ENCODE peak calls at places on chromosome 6, in six cellular contexts. Y is IMR-90, C is H1, G is H9, V is mesenchymal stem cell, P is trophoblast cell. E is an unnamed sample.
A peak's percentile ranks its signal among the peaks of the same experiment; 100 is the strongest.

GRCh38 chr6:45651301-45651700 is 273.6 kb upstream of the SUPT3H start:
- DNase-seq in Y (no peak), C (no peak), G (no peak), V (no peak), P (no peak), E (no peak)

GRCh38 chr6:5083813-5084191 is 1.3 kb upstream of the PPP1R3G start:
- DNase-seq in Y (no peak), C (no peak), G (no peak), V (no peak), P (no peak), E (no peak)

GRCh38 chr6:12150812-12151432 is 138.8 kb downstream of the HIVEP1 start:
- DNase-seq in Y (no peak), C (peak; percentile 67), G (peak; percentile 63), V (peak; percentile 21), P (no peak), E (no peak)

GRCh38 chr6:47308674-47309325 is 905 bp downstream of the TNFRSF21 start:
- DNase-seq in Y (peak; percentile 19), C (peak; percentile 77), G (peak; percentile 46), V (peak; percentile 41), P (no peak), E (peak; percentile 37)

GRCh38 chr6:12865782-12866181 is 149.2 kb downstream of the PHACTR1 start:
- DNase-seq in Y (no peak), C (no peak), G (no peak), V (no peak), P (no peak), E (no peak)

GRCh38 chr6:125153541-125154183 is at the start of gene TPD52L1:
- DNase-seq in Y (peak; percentile 60), C (peak; percentile 86), G (peak; percentile 89), V (peak; percentile 65), P (peak; percentile 81), E (peak; percentile 48)

GRCh38 chr6:75183099-75183541 is 22.7 kb downstream of the COL12A1 start:
- DNase-seq in Y (peak; percentile 36), C (no peak), G (no peak), V (peak; percentile 48), P (peak; percentile 86), E (no peak)

GRCh38 chr6:27809939-27810767 is 102.0 kb downstream of the OR2B2 start:
- DNase-seq in Y (peak; percentile 98), C (peak; percentile 78), G (peak; percentile 87), V (peak; percentile 98), P (peak; percentile 83), E (peak; percentile 80)

GRCh38 chr6:99629293-99629692 is 22.7 kb downstream of the PRDM13 start:
- DNase-seq in Y (no peak), C (no peak), G (no peak), V (no peak), P (no peak), E (no peak)

GRCh38 chr6:39422273-39422672 is 99.8 kb upstream of the KCNK16 start:
- DNase-seq in Y (no peak), C (no peak), G (no peak), V (no peak), P (no peak), E (no peak)

GRCh38 chr6:88843040-88843439 is 120.4 kb downstream of the RNGTT start:
- DNase-seq in Y (peak; percentile 85), C (no peak), G (no peak), V (no peak), P (no peak), E (no peak)

GRCh38 chr6:144248003-144248402 is 37.1 kb upstream of the UTRN start:
- DNase-seq in Y (no peak), C (no peak), G (no peak), V (no peak), P (no peak), E (no peak)

GRCh38 chr6:49530141-49530775 is 20.2 kb upstream of the C6orf141 start:
- DNase-seq in Y (no peak), C (no peak), G (no peak), V (no peak), P (no peak), E (no peak)

GRCh38 chr6:139784222-139784769 is 409.8 kb upstream of the CITED2 start:
- DNase-seq in Y (peak; percentile 6), C (no peak), G (no peak), V (no peak), P (no peak), E (no peak)

GRCh38 chr6:35602133-35602946 is 86.4 kb downstream of the FKBP5 start:
- DNase-seq in Y (peak; percentile 32), C (no peak), G (no peak), V (peak; percentile 82), P (no peak), E (no peak)

GRCh38 chr6:32971581-32972352 is 3.4 kb downstream of the BRD2 start:
- DNase-seq in Y (peak; percentile 100), C (peak; percentile 99), G (peak; percentile 99), V (peak; percentile 100), P (peak; percentile 100), E (peak; percentile 100)

GRCh38 chr6:32968770-32969684 is 633 bp downstream of the BRD2 start:
- DNase-seq in Y (peak; percentile 77), C (peak; percentile 87), G (peak; percentile 92), V (peak; percentile 93), P (peak; percentile 77), E (peak; percentile 87)

GRCh38 chr6:32969685-32970412 is 1.5 kb downstream of the BRD2 start:
- DNase-seq in Y (peak; percentile 97), C (no peak), G (peak; percentile 81), V (peak; percentile 95), P (peak; percentile 73), E (peak; percentile 86)

GRCh38 chr6:32971245-32971580 is 2.8 kb downstream of the BRD2 start:
- DNase-seq in Y (no peak), C (no peak), G (no peak), V (no peak), P (no peak), E (no peak)

GRCh38 chr6:32970413-32971244 is 2.2 kb downstream of the BRD2 start:
- DNase-seq in Y (peak; percentile 90), C (peak; percentile 87), G (peak; percentile 80), V (peak; percentile 93), P (peak; percentile 73), E (peak; percentile 70)
- H2AK5ac ChIP-seq in Y (peak overlapping the region; percentile 100), C (peak overlapping the region; percentile 99), G (peak overlapping the region; percentile 44), V (peak overlapping the region; percentile 99), P (peak overlapping the region; percentile 96), E (peak overlapping the region; percentile 98)

GRCh38 chr6:29965873-29966601 is 23.7 kb downstream of the HLA-A start:
- DNase-seq in Y (peak; percentile 57), C (no peak), G (peak; percentile 61), V (peak; percentile 45), P (no peak), E (no peak)
- H2BK120ac ChIP-seq in Y (peak overlapping the region; percentile 89), C (peak overlapping the region; percentile 94), G (no peak overlapping the region), V (peak overlapping the region; percentile 85), P (peak overlapping the region; percentile 8), E (no peak overlapping the region)

GRCh38 chr6:167491403-167492095 is 166.7 kb downstream of the TTLL2 start:
- DNase-seq in Y (no peak), C (no peak), G (no peak), V (no peak), P (no peak), E (no peak)
- H3K9me3 ChIP-seq in Y (peaks cover 48% of the 10 kb centered on the region), C (no peaks in the 10 kb centered on the region), G (no peaks in the 10 kb centered on the region), V (no peaks in the 10 kb centered on the region), P (peaks cover 5% of the 10 kb centered on the region), E (no peaks in the 10 kb centered on the region)

GRCh38 chr6:108175592-108176279 is 9.9 kb downstream of the NR2E1 start:
- DNase-seq in Y (no peak), C (peak; percentile 82), G (peak; percentile 61), V (no peak), P (no peak), E (no peak)

GRCh38 chr6:108176281-108177089 is 10.7 kb downstream of the NR2E1 start:
- DNase-seq in Y (no peak), C (peak; percentile 60), G (no peak), V (no peak), P (no peak), E (no peak)

GRCh38 chr6:108180776-108181175 is 15.0 kb downstream of the NR2E1 start:
- DNase-seq in Y (no peak), C (no peak), G (no peak), V (no peak), P (no peak), E (no peak)

GRCh38 chr6:108180266-108180665 is 14.4 kb downstream of the NR2E1 start:
- DNase-seq in Y (no peak), C (no peak), G (no peak), V (no peak), P (no peak), E (no peak)

DNA sequence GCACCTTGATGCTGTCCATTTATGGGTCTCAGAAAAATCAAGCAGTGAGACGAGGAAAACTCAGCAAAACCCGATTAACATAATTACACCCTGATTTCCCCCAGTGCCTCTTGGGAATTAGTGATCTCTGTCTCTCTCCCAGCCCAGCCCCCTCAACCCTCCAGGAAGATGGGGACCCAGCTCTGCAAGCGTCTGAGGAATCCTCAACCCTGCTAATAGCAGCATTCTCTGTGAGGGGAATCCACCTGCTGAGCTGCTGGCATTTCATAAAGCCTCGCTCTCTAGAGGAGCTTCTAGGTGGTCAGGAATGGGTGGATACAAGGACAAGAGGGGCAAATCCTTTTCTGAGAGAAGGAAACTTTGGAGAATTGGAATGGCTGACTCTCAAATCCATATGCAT is 13.9 kb downstream of the NR2E1 start:
- DNase-seq in Y (no peak), C (peak; percentile 52), G (no peak), V (no peak), P (no peak), E (no peak)
- H2AK5ac ChIP-seq in Y (no peak overlapping the region), C (no peak overlapping the region), G (no peak overlapping the region), V (no peak overlapping the region), P (no peak overlapping the region), E (no peak overlapping the region)

GRCh38 chr6:52922161-52922560 is 12.7 kb upstream of the GSTA3 start:
- DNase-seq in Y (no peak), C (no peak), G (no peak), V (no peak), P (peak; percentile 9), E (no peak)
- H2BK120ac ChIP-seq in Y (no peak overlapping the region), C (no peak overlapping the region), G (no peak overlapping the region), V (no peak overlapping the region), P (no peak overlapping the region), E (no peak overlapping the region)

E was measured in neuronal stem cell.